ENCODE peak calls at places on chromosomes 1 and 21, in ten cellular contexts. V, Q, B, Z, A, S, R, N, J and F are unnamed samples.

GRCh38 chr1:96388421-96389310 is 332.9 kb upstream of the PTBP2 start:
- DNase-seq in V (no peak), Q (no peak), B (no peak), Z (no peak), A (no peak), S (no peak), R (no peak), N (no peak), J (no peak), F (no peak)

GRCh38 chr1:54327386-54328116 is 78.6 kb downstream of the SSBP3 start:
- DNase-seq in V (no peak), Q (no peak), B (no peak), Z (no peak), A (no peak), S (peak; percentile 54), R (peak; percentile 72), N (no peak), J (no peak), F (no peak)

GRCh38 chr1:150572918-150573647 is 6.3 kb downstream of the MCL1 start:
- DNase-seq in V (no peak), Q (no peak), B (no peak), Z (no peak), A (no peak), S (no peak), R (no peak), N (no peak), J (peak; percentile 13), F (peak; percentile 15)

GRCh38 chr1:77383236-77383635 is 101.4 kb downstream of the AK5 start:
- DNase-seq in V (no peak), Q (no peak), B (no peak), Z (no peak), A (no peak), S (no peak), R (no peak), N (no peak), J (no peak), F (no peak)

GRCh38 chr1:6141601-6142000 is 38.5 kb downstream of the CHD5 start:
- DNase-seq in V (no peak), Q (no peak), B (peak; percentile 73), Z (no peak), A (no peak), S (no peak), R (peak; percentile 36), N (no peak), J (no peak), F (peak; percentile 70)

GRCh38 chr1:170219163-170219562 is 73.4 kb downstream of the NTMT2 start:
- DNase-seq in V (no peak), Q (no peak), B (no peak), Z (no peak), A (no peak), S (no peak), R (no peak), N (no peak), J (no peak), F (no peak)

GRCh38 chr1:173603056-173603591 is at the start of gene SLC9C2:
- DNase-seq in V (no peak), Q (no peak), B (no peak), Z (no peak), A (peak; percentile 28), S (no peak), R (no peak), N (no peak), J (peak; percentile 50), F (no peak)

GRCh38 chr1:25743164-25744139 is 56.5 kb upstream of the SELENON start:
- DNase-seq in V (peak; percentile 91), Q (no peak), B (no peak), Z (peak; percentile 97), A (peak; percentile 92), S (peak; percentile 23), R (peak; percentile 54), N (no peak), J (peak; percentile 22), F (no peak)

GRCh38 chr21:33247596-33247995 is 17.9 kb downstream of the IFNAR2 start:
- DNase-seq in V (no peak), Q (no peak), B (no peak), Z (no peak), A (no peak), S (no peak), R (no peak), N (no peak), J (no peak), F (no peak)

GRCh38 chr1:66758247-66758755 is 6.0 kb downstream of the DYNLT5 start:
- DNase-seq in V (no peak), Q (no peak), B (peak; percentile 68), Z (no peak), A (peak; percentile 8), S (no peak), R (no peak), N (no peak), J (no peak), F (peak; percentile 56)

GRCh38 chr1:15454256-15454655 is 2.3 kb upstream of the CELA2A start:
- DNase-seq in V (no peak), Q (no peak), B (no peak), Z (no peak), A (no peak), S (no peak), R (no peak), N (no peak), J (no peak), F (no peak)

GRCh38 chr1:172499636-172500141 is 33.3 kb upstream of the SUCO start:
- DNase-seq in V (peak; percentile 56), Q (no peak), B (no peak), Z (no peak), A (no peak), S (no peak), R (no peak), N (no peak), J (peak; percentile 85), F (no peak)

GRCh38 chr1:25647863-25648262 is 31.3 kb downstream of the MAN1C1 start:
- DNase-seq in V (no peak), Q (no peak), B (no peak), Z (no peak), A (no peak), S (no peak), R (no peak), N (peak; percentile 1), J (no peak), F (no peak)

DNA sequence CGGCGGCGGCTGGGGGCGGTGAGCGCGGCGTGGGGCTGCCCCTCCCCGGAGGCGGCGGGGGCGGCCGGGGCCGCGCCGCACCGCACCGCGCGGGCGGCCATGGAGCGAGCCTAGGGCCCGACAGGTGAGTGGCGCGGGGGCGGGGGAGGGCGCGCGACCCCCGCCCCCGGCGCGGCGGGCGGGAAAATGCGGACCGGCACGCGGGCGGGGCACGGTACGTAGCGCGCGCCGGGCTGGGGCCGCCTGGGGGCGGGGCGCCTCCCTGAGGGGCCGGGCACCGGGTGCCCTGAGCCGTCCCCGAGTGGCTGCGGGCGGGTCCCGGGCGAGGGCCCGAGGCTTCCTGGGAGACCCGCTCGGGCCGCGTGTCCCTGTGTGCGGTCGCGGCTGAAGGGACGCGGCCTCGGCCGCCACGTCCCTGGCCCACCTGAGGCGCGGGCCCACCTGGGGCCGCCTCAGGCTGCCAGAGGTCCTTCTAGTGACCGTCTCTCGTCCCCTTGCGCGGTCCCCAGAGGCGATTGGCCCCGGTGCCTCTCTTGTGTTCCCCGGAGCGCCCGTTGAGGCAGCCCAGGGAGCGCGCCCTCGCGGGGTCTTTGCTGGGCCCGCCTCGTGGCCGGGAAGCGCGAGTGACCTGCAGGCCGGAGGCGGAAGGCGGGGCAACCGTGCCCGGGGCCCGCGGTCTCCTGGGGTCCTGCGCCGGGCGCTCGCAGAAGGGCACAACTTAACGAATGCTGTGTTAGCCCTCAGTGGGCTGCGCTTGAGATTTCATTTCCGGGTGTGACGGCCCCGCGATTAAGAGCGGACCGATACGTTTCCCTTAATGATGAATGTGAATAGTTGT is 500 bp downstream of the FAM20B start:
- DNase-seq in V (peak; percentile 81), Q (peak; percentile 62), B (peak; percentile 88), Z (peak; percentile 58), A (peak; percentile 63), S (peak; percentile 79), R (peak; percentile 70), N (peak; percentile 80), J (peak; percentile 92), F (peak; percentile 79)
- TF ChIP-seq CTCF in V (no peak), Q (no peak), B (no peak), Z (no peak), A (no peak), S (no peak), R (no peak), N (no peak), J (no peak), F (no peak)

GRCh38 chr1:226108935-226109828 is 46.7 kb downstream of the H3-3A start:
- DNase-seq in V (no peak), Q (no peak), B (no peak), Z (peak; percentile 42), A (peak; percentile 63), S (no peak), R (no peak), N (no peak), J (no peak), F (no peak)
- TF ChIP-seq CTCF in V (no peak), Q (no peak), B (no peak), Z (peak; percentile 19), A (no peak), S (no peak), R (no peak), N (no peak), J (peak; percentile 17), F (no peak)

GRCh38 chr1:207993477-207994445 is 82.8 kb upstream of the CD34 start:
- DNase-seq in V (no peak), Q (no peak), B (no peak), Z (no peak), A (no peak), S (peak; percentile 16), R (no peak), N (no peak), J (no peak), F (no peak)
- TF ChIP-seq CTCF in V (no peak), Q (peak; percentile 46), B (no peak), Z (no peak), A (no peak), S (peak; percentile 32), R (peak; percentile 50), N (peak; percentile 37), J (peak; percentile 20), F (peak; percentile 35)

GRCh38 chr1:19921310-19921709 is 2.1 kb downstream of the PLA2G2E start:
- DNase-seq in V (no peak), Q (no peak), B (no peak), Z (no peak), A (no peak), S (no peak), R (no peak), N (no peak), J (no peak), F (no peak)
- TF ChIP-seq CTCF in V (no peak), Q (no peak), B (no peak), Z (no peak), A (no peak), S (no peak), R (no peak), N (no peak), J (no peak), F (no peak)

GRCh38 chr1:29966526-29967045 is 730.3 kb downstream of the PTPRU start:
- DNase-seq in V (peak; percentile 39), Q (no peak), B (no peak), Z (no peak), A (no peak), S (no peak), R (no peak), N (no peak), J (no peak), F (no peak)
- TF ChIP-seq CTCF in V (no peak), Q (no peak), B (no peak), Z (no peak), A (no peak), S (no peak), R (no peak), N (no peak), J (no peak), F (no peak)